ENCODE peak calls at places on chromosomes 6 and 20, in eight cellular contexts. E is SK-MEL-5, D is putamen, Q is WTC11, H is adrenal gland, F is NCI-H1105, K is ELR, S is kidney epithelial cell. C is an unnamed sample.

GRCh38 chr6:3841711-3842565 is 7.2 kb upstream of the FAM50B start:
- DNase-seq in E (no peak), D (no peak), Q (no peak), H (no peak), F (no peak), K (peak; percentile 89), S (no peak), C (no peak)

GRCh38 chr20:63858393-63859165 is 2.7 kb upstream of the ABHD16B start:
- DNase-seq in E (peak; percentile 22), D (no peak), Q (no peak), H (peak; percentile 44), F (no peak), K (peak; percentile 56), S (no peak), C (peak; percentile 62)

GRCh38 chr6:73032586-73032985 is 192.7 kb downstream of the KHDC1L start:
- DNase-seq in E (no peak), D (no peak), Q (no peak), H (no peak), F (no peak), K (peak; percentile 85), S (peak; percentile 9), C (no peak)

GRCh38 chr20:44911264-44911921 is 1.5 kb downstream of the PABPC1L start:
- DNase-seq in E (peak; percentile 91), D (no peak), Q (peak; percentile 88), H (peak; percentile 63), F (no peak), K (peak; percentile 74), S (peak; percentile 34), C (peak; percentile 88)

GRCh38 chr6:104705095-104705707 is 154.5 kb downstream of the HACE1 start:
- DNase-seq in E (no peak), D (peak; percentile 34), Q (no peak), H (no peak), F (no peak), K (peak; percentile 95), S (peak; percentile 88), C (no peak)

GRCh38 chr6:15994814-15995459 is 133.9 kb upstream of the MYLIP start:
- DNase-seq in E (no peak), D (no peak), Q (no peak), H (peak; percentile 45), F (no peak), K (peak; percentile 32), S (no peak), C (no peak)

GRCh38 chr20:59412896-59413295 is 112.5 kb downstream of the EDN3 start:
- DNase-seq in E (no peak), D (no peak), Q (peak; percentile 33), H (no peak), F (no peak), K (no peak), S (no peak), C (peak; percentile 71)

GRCh38 chr20:2292711-2293110 is 3.1 kb upstream of the TGM3 start:
- DNase-seq in E (no peak), D (no peak), Q (no peak), H (no peak), F (no peak), K (no peak), S (no peak), C (no peak)

GRCh38 chr6:815348-815738 is 122.4 kb upstream of the EXOC2 start:
- DNase-seq in E (peak; percentile 35), D (no peak), Q (peak; percentile 31), H (no peak), F (no peak), K (peak; percentile 32), S (no peak), C (peak; percentile 58)